ENCODE peak calls at places on chromosomes 2 and 18, in five cellular contexts. One of them, this sample, is unnamed.

GRCh38 chr18:12076424-12077140 is 17.1 kb upstream of the ANKRD62 start:
- DNase-seq in cardiac fibroblast: peak
- DNase-seq in GM13977: peak
- DNase-seq in uterus: no peak
- DNase-seq in nephron progenitor cell: peak
- DNase-seq in this sample: no peak

GRCh38 chr2:216688731-216689360 is 6.5 kb downstream of the IGFBP5 start:
- DNase-seq in uterus: peak
- DNase-seq in GM13977: no peak
- DNase-seq in cardiac fibroblast: no peak
- DNase-seq in nephron progenitor cell: no peak
- DNase-seq in this sample: no peak

GRCh38 chr2:108980076-108980475 is 8.9 kb downstream of the EDAR start:
- DNase-seq in uterus: no peak
- DNase-seq in GM13977: no peak
- DNase-seq in nephron progenitor cell: no peak
- DNase-seq in cardiac fibroblast: no peak
- DNase-seq in this sample: no peak

GRCh38 chr2:181036848-181037603 is 56.6 kb downstream of the UBE2E3 start:
- DNase-seq in uterus: no peak
- DNase-seq in nephron progenitor cell: no peak
- DNase-seq in GM13977: no peak
- DNase-seq in cardiac fibroblast: peak
- DNase-seq in this sample: no peak

GRCh38 chr2:185668710-185669109 is 69.9 kb upstream of the FSIP2 start:
- DNase-seq in uterus: no peak
- DNase-seq in GM13977: no peak
- DNase-seq in cardiac fibroblast: no peak
- DNase-seq in nephron progenitor cell: no peak
- DNase-seq in this sample: no peak

GRCh38 chr2:56134861-56135260 is 48.9 kb upstream of the CCDC85A start:
- DNase-seq in uterus: no peak
- DNase-seq in nephron progenitor cell: no peak
- DNase-seq in cardiac fibroblast: no peak
- DNase-seq in GM13977: no peak
- DNase-seq in this sample: no peak

GRCh38 chr2:226771067-226771466 is 28.6 kb downstream of the IRS1 start:
- DNase-seq in nephron progenitor cell: no peak
- DNase-seq in uterus: no peak
- DNase-seq in cardiac fibroblast: no peak
- DNase-seq in GM13977: no peak
- DNase-seq in this sample: no peak

GRCh38 chr2:49262815-49263560 is 108.7 kb upstream of the FSHR start:
- DNase-seq in nephron progenitor cell: no peak
- DNase-seq in uterus: no peak
- DNase-seq in GM13977: no peak
- DNase-seq in cardiac fibroblast: no peak
- DNase-seq in this sample: no peak

GRCh38 chr2:144379891-144380311 is 140.0 kb downstream of the ZEB2 start:
- DNase-seq in nephron progenitor cell: peak
- DNase-seq in cardiac fibroblast: no peak
- DNase-seq in GM13977: no peak
- DNase-seq in uterus: no peak
- DNase-seq in this sample: no peak

GRCh38 chr2:3839489-3839888 is 136.1 kb downstream of the DCDC2C start:
- DNase-seq in uterus: no peak
- DNase-seq in cardiac fibroblast: no peak
- DNase-seq in nephron progenitor cell: no peak
- DNase-seq in GM13977: no peak
- DNase-seq in this sample: no peak

GRCh38 chr2:205914198-205914597 is 171.8 kb downstream of the INO80D start:
- DNase-seq in GM13977: no peak
- DNase-seq in cardiac fibroblast: no peak
- DNase-seq in uterus: no peak
- DNase-seq in nephron progenitor cell: no peak
- DNase-seq in this sample: no peak

GRCh38 chr2:178512491-178512890 is 32.2 kb downstream of the PLEKHA3 start:
- DNase-seq in uterus: no peak
- DNase-seq in GM13977: no peak
- DNase-seq in cardiac fibroblast: peak
- DNase-seq in nephron progenitor cell: no peak
- DNase-seq in this sample: no peak

GRCh38 chr2:142140434-142140845 is 9.6 kb upstream of the LRP1B start:
- DNase-seq in GM13977: no peak
- DNase-seq in uterus: no peak
- DNase-seq in nephron progenitor cell: no peak
- DNase-seq in cardiac fibroblast: peak
- DNase-seq in this sample: no peak

GRCh38 chr18:68796936-68797690 is 767 bp upstream of the CCDC102B start:
- DNase-seq in uterus: no peak
- DNase-seq in GM13977: no peak
- DNase-seq in cardiac fibroblast: peak
- DNase-seq in nephron progenitor cell: no peak
- DNase-seq in this sample: no peak

GRCh38 chr2:171703574-171704347 is 16.5 kb downstream of the DYNC1I2 start:
- DNase-seq in uterus: no peak
- DNase-seq in cardiac fibroblast: peak
- DNase-seq in nephron progenitor cell: no peak
- DNase-seq in GM13977: peak
- DNase-seq in this sample: peak

GRCh38 chr2:146659976-146660375 is 1184.9 kb upstream of the ACVR2A start:
- DNase-seq in cardiac fibroblast: no peak
- DNase-seq in GM13977: no peak
- DNase-seq in nephron progenitor cell: no peak
- DNase-seq in uterus: no peak
- DNase-seq in this sample: no peak

GRCh38 chr2:106144621-106145331 is 49.3 kb downstream of the UXS1 start:
- DNase-seq in nephron progenitor cell: no peak
- DNase-seq in uterus: no peak
- DNase-seq in GM13977: no peak
- DNase-seq in cardiac fibroblast: no peak
- DNase-seq in this sample: no peak

GRCh38 chr2:239236043-239236807 is 164.6 kb downstream of the HDAC4 start:
- DNase-seq in nephron progenitor cell: no peak
- DNase-seq in cardiac fibroblast: no peak
- DNase-seq in GM13977: no peak
- DNase-seq in uterus: no peak
- DNase-seq in this sample: no peak

GRCh38 chr2:72139871-72140620 is 7.6 kb downstream of the CYP26B1 start:
- DNase-seq in nephron progenitor cell: no peak
- DNase-seq in cardiac fibroblast: no peak
- DNase-seq in GM13977: no peak
- DNase-seq in uterus: no peak
- DNase-seq in this sample: no peak

GRCh38 chr2:226079677-226080076 is 680.2 kb downstream of the NYAP2 start:
- DNase-seq in cardiac fibroblast: peak
- DNase-seq in uterus: no peak
- DNase-seq in GM13977: no peak
- DNase-seq in nephron progenitor cell: no peak
- DNase-seq in this sample: no peak

GRCh38 chr18:70671889-70672551 is 383.2 kb downstream of the SOCS6 start:
- DNase-seq in GM13977: no peak
- DNase-seq in nephron progenitor cell: no peak
- DNase-seq in cardiac fibroblast: no peak
- DNase-seq in uterus: no peak
- DNase-seq in this sample: no peak

GRCh38 chr2:199160677-199161465 is 296.9 kb downstream of the SATB2 start:
- DNase-seq in GM13977: no peak
- DNase-seq in nephron progenitor cell: no peak
- DNase-seq in cardiac fibroblast: peak
- DNase-seq in uterus: no peak
- DNase-seq in this sample: no peak

GRCh38 chr18:35247412-35248249 is 6.8 kb downstream of the ZNF397 start:
- DNase-seq in nephron progenitor cell: no peak
- DNase-seq in uterus: no peak
- DNase-seq in GM13977: no peak
- DNase-seq in cardiac fibroblast: no peak
- DNase-seq in this sample: no peak

GRCh38 chr2:40243581-40243980 is 208.3 kb downstream of the SLC8A1 start:
- DNase-seq in uterus: no peak
- DNase-seq in cardiac fibroblast: peak
- DNase-seq in nephron progenitor cell: no peak
- DNase-seq in GM13977: no peak
- DNase-seq in this sample: no peak

GRCh38 chr2:186848873-186849578 is at the start of gene ZSWIM2:
- DNase-seq in nephron progenitor cell: peak
- DNase-seq in uterus: peak
- DNase-seq in GM13977: peak
- DNase-seq in cardiac fibroblast: peak
- DNase-seq in this sample: peak

GRCh38 chr2:191894681-191895147 is 47.8 kb upstream of the CAVIN2 start:
- DNase-seq in GM13977: no peak
- DNase-seq in uterus: no peak
- DNase-seq in cardiac fibroblast: peak
- DNase-seq in nephron progenitor cell: no peak
- DNase-seq in this sample: no peak

GRCh38 chr2:86025229-86025820 is 80.4 kb downstream of the POLR1A start:
- DNase-seq in uterus: no peak
- DNase-seq in GM13977: no peak
- DNase-seq in cardiac fibroblast: no peak
- DNase-seq in nephron progenitor cell: no peak
- DNase-seq in this sample: no peak

GRCh38 chr18:58580623-58581022 is 48.3 kb downstream of the ALPK2 start:
- DNase-seq in cardiac fibroblast: peak
- DNase-seq in GM13977: no peak
- DNase-seq in uterus: no peak
- DNase-seq in nephron progenitor cell: no peak
- DNase-seq in this sample: no peak

GRCh38 chr2:223101340-223102039 is 49.5 kb downstream of the KCNE4 start:
- DNase-seq in uterus: no peak
- DNase-seq in nephron progenitor cell: no peak
- DNase-seq in GM13977: peak
- DNase-seq in cardiac fibroblast: peak
- DNase-seq in this sample: peak

GRCh38 chr18:48782381-48782841 is 168.4 kb downstream of the SMAD7 start:
- DNase-seq in GM13977: no peak
- DNase-seq in cardiac fibroblast: no peak
- DNase-seq in nephron progenitor cell: no peak
- DNase-seq in uterus: peak
- DNase-seq in this sample: no peak

GRCh38 chr18:9771261-9771976 is 63.3 kb downstream of the RAB31 start:
- DNase-seq in nephron progenitor cell: peak
- DNase-seq in uterus: peak
- DNase-seq in GM13977: peak
- DNase-seq in cardiac fibroblast: peak
- DNase-seq in this sample: peak

GRCh38 chr18:46464926-46465655 is 191.9 kb downstream of the LOXHD1 start:
- DNase-seq in cardiac fibroblast: no peak
- DNase-seq in uterus: no peak
- DNase-seq in nephron progenitor cell: no peak
- DNase-seq in GM13977: no peak
- DNase-seq in this sample: no peak
- TF ChIP-seq CTCF in cardiac fibroblast: no peak
- TF ChIP-seq CTCF in uterus: no peak
- TF ChIP-seq CTCF in nephron progenitor cell: peak
- TF ChIP-seq CTCF in GM13977: no peak
- TF ChIP-seq CTCF in this sample: no peak

GRCh38 chr2:122168799-122169198 is 413.3 kb downstream of the TSN start:
- DNase-seq in GM13977: no peak
- DNase-seq in cardiac fibroblast: peak
- DNase-seq in nephron progenitor cell: no peak
- DNase-seq in uterus: no peak
- DNase-seq in this sample: no peak
- TF ChIP-seq CTCF in GM13977: no peak
- TF ChIP-seq CTCF in cardiac fibroblast: peak
- TF ChIP-seq CTCF in nephron progenitor cell: no peak
- TF ChIP-seq CTCF in uterus: no peak
- TF ChIP-seq CTCF in this sample: no peak

DNA sequence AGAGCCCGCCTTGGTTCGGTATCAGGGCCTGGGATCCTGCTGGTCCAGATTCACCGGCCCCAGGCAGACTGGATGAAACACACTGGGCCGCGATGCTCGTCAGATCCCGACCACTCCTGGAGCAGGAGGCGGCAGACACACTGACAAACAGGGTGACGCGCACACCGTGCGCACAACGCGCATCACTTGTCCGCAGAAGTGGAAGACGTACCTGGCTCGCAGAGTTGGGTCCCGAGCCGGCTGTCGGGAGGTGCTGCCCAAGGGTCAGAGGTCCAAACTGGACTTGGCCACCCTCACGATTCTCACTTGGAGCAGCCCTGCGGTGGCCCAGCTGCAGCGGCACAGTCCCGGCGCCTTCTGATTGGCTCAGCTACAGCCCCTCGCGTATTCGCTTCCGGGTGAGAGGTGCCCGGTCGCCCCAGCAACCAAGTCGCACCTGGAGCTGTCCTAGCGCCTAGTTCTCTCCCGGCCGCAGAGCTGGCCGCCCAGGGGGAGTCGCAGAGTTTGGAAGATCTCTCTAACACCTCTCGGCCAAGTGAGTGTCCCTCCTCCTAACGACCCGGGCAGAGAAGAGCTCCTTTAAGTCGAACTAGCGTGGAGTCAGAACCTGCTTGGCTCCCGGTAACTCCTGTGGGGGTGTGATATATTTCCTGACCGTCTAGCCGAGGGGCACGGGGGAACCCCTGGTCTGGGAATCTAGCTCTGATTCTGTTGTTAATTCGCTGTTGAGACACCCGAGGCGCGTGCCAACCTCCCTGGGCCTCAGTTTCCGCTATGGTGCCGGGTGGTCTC is at the start of the genes DHX57 and MORN2:
- DNase-seq in GM13977: peak
- DNase-seq in uterus: peak
- DNase-seq in nephron progenitor cell: peak
- DNase-seq in cardiac fibroblast: peak
- DNase-seq in this sample: peak
- TF ChIP-seq CTCF in GM13977: no peak
- TF ChIP-seq CTCF in uterus: no peak
- TF ChIP-seq CTCF in nephron progenitor cell: no peak
- TF ChIP-seq CTCF in cardiac fibroblast: no peak
- TF ChIP-seq CTCF in this sample: no peak

DNA sequence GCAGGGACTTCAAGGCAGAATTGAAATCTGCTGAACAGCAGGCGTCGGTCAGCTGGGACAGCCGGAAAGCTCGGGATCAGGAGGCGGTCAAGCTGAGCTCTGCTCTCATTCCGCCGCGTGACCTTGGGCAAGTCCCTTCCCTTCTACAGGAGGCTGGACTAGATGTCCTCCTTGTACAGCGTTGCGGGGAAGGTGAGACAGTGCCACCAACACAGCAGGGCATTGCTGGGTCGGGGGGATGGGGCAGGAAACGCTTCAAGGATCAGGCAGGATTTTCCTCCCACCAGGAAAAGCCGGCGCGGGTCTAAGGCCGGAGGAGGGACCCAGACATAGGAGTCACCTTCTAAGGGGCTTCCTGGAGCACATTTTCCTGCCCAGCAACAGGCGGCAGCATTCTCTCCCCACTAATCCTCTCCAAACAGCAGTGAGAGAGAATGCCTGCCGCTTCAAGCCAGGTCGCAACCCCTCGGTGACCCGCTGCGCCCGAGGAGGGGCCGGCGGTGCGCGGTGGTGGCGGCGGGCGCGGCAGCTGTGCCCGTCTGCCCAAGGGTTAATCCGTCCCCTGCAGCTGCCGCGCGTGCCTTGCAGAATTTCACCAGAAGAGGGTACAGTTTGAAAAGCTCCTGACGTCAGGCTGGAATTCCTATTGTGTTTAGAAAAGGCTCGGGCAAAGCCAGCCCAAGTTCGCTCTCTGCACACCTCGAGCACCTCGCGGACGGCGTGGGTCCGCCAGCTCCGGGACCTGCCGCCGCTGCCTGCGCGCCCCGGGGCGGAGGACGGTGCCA is at the start of gene KCNF1:
- DNase-seq in uterus: no peak
- DNase-seq in nephron progenitor cell: peak
- DNase-seq in cardiac fibroblast: peak
- DNase-seq in GM13977: no peak
- DNase-seq in this sample: no peak
- TF ChIP-seq CTCF in uterus: no peak
- TF ChIP-seq CTCF in nephron progenitor cell: no peak
- TF ChIP-seq CTCF in cardiac fibroblast: peak
- TF ChIP-seq CTCF in GM13977: no peak
- TF ChIP-seq CTCF in this sample: no peak